ENCODE peak calls at places on chromosome 12, in four cellular contexts. B, Y, M and E are unnamed samples. For H3K4me1, the result is how much of the 10 kb centered on the place peaks cover.

GRCh38 chr12:85587158-85587557 is 249.1 kb downstream of the RASSF9 start:
- DNase-seq in B (no peak), Y (no peak), M (no peak), E (no peak)

GRCh38 chr12:132633901-132634300 is 15.3 kb downstream of the P2RX2 start:
- DNase-seq in B (no peak), Y (no peak), M (no peak), E (no peak)

GRCh38 chr12:47349102-47349769 is 269.5 kb upstream of the AMIGO2 start:
- DNase-seq in B (no peak), Y (no peak), M (peak), E (no peak)

GRCh38 chr12:13362260-13362841 is 165.8 kb downstream of the EMP1 start:
- DNase-seq in B (no peak), Y (peak), M (peak), E (no peak)

GRCh38 chr12:116559330-116560080 is at the start of gene MAP1LC3B2:
- DNase-seq in B (no peak), Y (peak), M (peak), E (peak)

GRCh38 chr12:7015555-7016370 is 2.5 kb downstream of the LPCAT3 start:
- DNase-seq in B (no peak), Y (no peak), M (no peak), E (no peak)

GRCh38 chr12:96190403-96191170 is 3.6 kb upstream of the ELK3 start:
- DNase-seq in B (no peak), Y (no peak), M (peak), E (no peak)

GRCh38 chr12:132490481-132491348 is 764 bp downstream of the FBRSL1 start:
- DNase-seq in B (no peak), Y (no peak), M (peak), E (no peak)

GRCh38 chr12:20212658-20213387 is 155.5 kb upstream of the PDE3A start:
- DNase-seq in B (peak), Y (peak), M (peak), E (peak)

GRCh38 chr12:55931780-55932545 is 1.0 kb downstream of the DGKA start:
- DNase-seq in B (no peak), Y (peak), M (peak), E (peak)

GRCh38 chr12:18496156-18496555 is 234.8 kb downstream of the PIK3C2G start:
- DNase-seq in B (no peak), Y (no peak), M (no peak), E (no peak)

GRCh38 chr12:2373307-2373706 is 320.5 kb downstream of the CACNA1C start:
- DNase-seq in B (no peak), Y (no peak), M (no peak), E (no peak)

GRCh38 chr12:563250-563781 is 99.9 kb downstream of the NINJ2 start:
- DNase-seq in B (no peak), Y (no peak), M (peak), E (no peak)

GRCh38 chr12:48197549-48197966 is 5.5 kb downstream of the OR10AD1 start:
- DNase-seq in B (no peak), Y (no peak), M (no peak), E (no peak)

GRCh38 chr12:57735952-57736742 is 2.4 kb downstream of the AGAP2 start:
- DNase-seq in B (no peak), Y (no peak), M (no peak), E (no peak)

GRCh38 chr12:100017056-100017455 is 32.3 kb upstream of the ANKS1B start:
- DNase-seq in B (no peak), Y (no peak), M (peak), E (no peak)

GRCh38 chr12:26318661-26319068 is 123.3 kb downstream of the SSPN start:
- DNase-seq in B (no peak), Y (peak), M (peak), E (peak)

GRCh38 chr12:6069452-6070093 is 54.9 kb downstream of the VWF start:
- DNase-seq in B (no peak), Y (peak), M (peak), E (no peak)

GRCh38 chr12:42834062-42834461 is 244.5 kb upstream of the PRICKLE1 start:
- DNase-seq in B (no peak), Y (no peak), M (no peak), E (no peak)

GRCh38 chr12:57008113-57008687 is 1.9 kb upstream of the ZBTB39 start:
- DNase-seq in B (no peak), Y (no peak), M (peak), E (no peak)

GRCh38 chr12:52171950-52172512 is 19.8 kb downstream of the KRT80 start:
- DNase-seq in B (no peak), Y (peak), M (no peak), E (peak)

DNA sequence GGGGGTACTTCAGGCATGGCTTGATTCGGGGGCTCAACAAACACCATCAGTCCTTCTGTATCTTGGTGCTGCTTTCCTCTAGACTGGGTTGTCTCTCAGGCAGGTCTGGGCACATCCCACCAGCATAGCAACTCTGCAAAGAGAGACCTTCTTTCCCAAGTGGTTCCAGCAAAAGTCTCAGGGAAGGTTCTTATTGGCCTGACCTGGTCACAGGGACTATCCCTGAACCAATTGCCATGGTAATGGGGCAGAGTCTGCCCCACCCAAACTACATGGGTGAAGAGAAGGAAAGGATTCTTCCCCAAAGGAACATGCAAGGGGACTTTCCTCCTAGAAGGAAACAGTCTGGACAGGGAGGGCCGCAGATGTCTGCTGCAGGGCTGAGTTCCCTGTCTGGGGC is 122.2 kb upstream of the NCOR2 start:
- DNase-seq in B (no peak), Y (no peak), M (no peak), E (no peak)
- H3K4me1 ChIP-seq in B (under half), Y (under half), M (under half), E (under half)

DNA sequence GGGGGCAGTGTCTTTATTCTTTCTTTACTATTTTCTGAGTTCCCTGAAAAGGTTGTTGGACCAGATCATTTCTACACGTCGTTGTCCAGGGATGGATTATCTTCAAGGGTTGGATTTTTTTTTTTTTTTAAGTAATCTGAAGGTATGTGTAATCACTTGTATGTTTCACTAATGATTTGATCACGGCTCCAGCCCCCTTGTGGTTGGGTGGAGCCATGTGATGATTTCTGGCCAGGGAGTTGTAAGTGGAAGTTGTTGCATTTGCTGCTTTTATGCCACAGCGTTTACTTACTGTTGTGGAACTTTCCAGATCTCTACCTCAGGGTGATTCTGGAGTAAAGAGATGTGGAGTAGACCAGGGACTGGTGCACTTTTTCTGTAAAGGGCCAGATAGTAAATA is 390.3 kb downstream of the AACS start:
- DNase-seq in B (no peak), Y (no peak), M (no peak), E (no peak)
- TF ChIP-seq CTCF in B (no peak), Y (no peak), M (no peak), E (no peak)

GRCh38 chr12:54667945-54668344 is 19.8 kb upstream of the DCD start:
- DNase-seq in B (no peak), Y (no peak), M (no peak), E (no peak)

GRCh38 chr12:54662028-54662427 is 13.9 kb upstream of the DCD start:
- DNase-seq in B (no peak), Y (no peak), M (no peak), E (no peak)

GRCh38 chr12:54663603-54664002 is 15.4 kb upstream of the DCD start:
- DNase-seq in B (no peak), Y (no peak), M (no peak), E (no peak)

GRCh38 chr12:54661048-54661447 is 12.9 kb upstream of the DCD start:
- DNase-seq in B (no peak), Y (no peak), M (no peak), E (no peak)

DNA sequence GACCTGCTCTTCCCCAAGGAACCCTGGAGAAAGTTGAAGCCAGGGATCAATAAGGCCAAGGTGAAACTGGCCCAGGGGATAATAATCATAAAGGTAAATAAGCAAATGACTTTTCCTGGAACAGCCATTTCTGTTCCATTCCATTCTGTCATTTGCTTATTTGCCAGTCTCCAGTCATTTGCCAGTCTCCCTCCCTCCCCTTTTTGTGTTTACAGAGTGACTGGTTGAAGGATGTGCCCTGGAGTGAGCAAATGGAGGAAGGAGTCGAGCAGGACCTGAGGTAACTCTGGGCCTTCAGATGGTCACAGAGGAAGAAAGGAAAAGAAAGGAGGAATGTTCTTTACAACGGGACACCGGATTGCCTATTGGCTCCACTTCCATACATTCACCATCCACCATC is 17.8 kb upstream of the DCD start:
- DNase-seq in B (no peak), Y (no peak), M (no peak), E (no peak)
- H3K27ac ChIP-seq in B (no peak), Y (no peak), M (no peak), E (no peak)

DNA sequence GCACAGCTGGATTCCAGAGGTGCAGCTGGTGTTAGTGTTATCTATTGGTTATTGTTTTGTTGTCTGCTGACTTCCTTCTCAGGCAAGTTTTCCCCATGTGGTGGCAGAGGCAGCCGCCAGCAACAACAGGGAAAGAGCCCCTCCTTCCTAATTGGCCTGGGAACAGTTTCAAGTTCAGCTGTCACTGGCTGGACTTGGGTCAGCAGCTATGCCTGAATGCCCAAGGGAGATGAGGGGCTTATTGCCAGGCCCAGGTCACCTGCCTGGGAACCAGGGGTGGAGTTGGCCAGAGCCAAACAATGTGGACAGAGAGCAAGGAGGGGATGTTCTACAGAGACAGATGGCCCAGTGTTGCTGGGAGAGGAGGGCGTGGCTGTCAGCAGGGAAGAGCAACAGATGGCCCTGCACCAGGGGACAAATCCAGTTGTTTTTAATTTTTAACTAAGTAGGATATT is 38.3 kb downstream of the TPCN1 start:
- DNase-seq in B (no peak), Y (peak), M (no peak), E (peak)
- H3K4me1 ChIP-seq in B (under half), Y (under half), M (under half), E (under half)

DNA sequence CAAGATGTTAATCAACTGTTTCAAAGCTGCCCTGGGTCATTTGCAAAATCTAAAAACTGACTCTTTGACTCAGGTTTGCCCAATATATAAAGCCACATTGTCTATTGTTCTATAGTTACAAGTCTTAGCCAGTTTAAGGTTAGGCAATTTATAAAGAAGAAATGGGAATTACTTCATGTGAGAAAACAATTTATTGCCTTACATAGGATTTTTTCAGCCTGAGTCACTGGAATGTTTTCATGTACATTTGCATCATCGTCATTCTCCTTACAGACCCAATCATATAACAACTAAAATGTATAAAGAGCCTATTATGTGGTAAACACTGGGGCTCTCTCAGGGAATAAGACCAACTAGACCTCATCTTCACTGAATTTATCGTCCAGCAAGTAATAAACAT is 100.3 kb upstream of the PLEKHG7 start:
- DNase-seq in B (no peak), Y (no peak), M (peak), E (no peak)
- TF ChIP-seq CTCF in B (no peak), Y (no peak), M (no peak), E (no peak)

DNA sequence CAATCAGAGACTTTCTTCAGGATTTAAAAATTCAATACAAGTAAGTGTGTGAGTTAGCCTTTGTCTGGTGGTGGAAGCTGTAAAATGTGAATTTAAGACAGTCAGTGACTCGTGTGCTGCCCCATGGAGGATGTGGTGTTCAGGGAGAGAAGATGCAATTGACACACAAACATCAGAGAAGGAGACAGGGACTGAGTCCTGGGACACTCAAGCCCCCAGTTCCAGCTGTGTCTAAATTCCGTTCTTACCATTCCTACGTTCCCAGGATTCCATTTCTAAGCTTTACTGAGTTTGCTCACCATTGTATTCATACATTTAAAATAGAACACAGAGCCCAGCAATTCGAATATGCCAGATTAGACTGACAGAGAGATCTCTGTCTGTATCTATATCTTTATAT is 67.6 kb downstream of the C12orf56 start:
- DNase-seq in B (no peak), Y (no peak), M (no peak), E (no peak)
- H3K27ac ChIP-seq in B (no peak), Y (no peak), M (no peak), E (no peak)

DNA sequence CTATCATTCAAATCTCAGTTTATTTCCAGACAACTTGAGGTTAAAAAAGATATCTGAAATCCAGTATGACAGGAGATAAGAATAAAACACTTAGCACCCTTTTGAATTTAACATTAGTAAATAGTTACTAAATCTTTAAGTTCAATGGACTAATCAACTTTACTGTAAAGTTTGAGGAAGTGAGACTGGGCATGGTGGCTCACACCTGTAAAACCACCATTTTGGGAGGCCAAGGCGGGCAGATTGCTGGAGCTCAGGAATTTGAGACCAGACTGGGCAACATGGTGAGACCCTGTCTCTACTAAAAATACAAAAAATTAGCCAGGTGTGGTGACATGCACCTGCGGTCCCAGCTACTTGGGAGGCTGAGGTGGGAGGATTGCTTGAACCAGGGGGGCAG is 40.3 kb upstream of the CERS5 start:
- DNase-seq in B (no peak), Y (no peak), M (no peak), E (no peak)
- H3K4me1 ChIP-seq in B (under half), Y (under half), M (under half), E (under half)

DNA sequence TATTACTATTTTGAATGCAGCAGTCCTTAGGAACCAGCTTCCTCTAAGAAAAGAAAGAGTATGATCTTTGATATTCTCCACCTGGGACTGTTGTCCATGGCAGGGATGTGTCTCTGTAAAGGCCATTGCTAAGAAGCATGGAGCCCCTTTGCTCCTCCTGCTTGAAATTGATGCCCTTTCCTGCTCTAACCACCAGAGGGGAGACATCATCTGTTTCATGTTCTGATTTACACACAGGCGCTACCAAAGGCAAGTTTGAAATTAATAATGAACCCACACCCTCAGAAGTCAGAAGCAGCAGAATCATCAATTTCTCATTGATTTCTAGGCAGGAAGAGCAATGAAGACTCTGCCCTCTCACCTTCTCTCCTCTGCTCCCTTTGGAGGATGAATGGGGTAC is 253.8 kb downstream of the RMST start:
- DNase-seq in B (no peak), Y (no peak), M (no peak), E (no peak)
- TF ChIP-seq CTCF in B (peak), Y (peak), M (no peak), E (no peak)

GRCh38 chr12:62995097-62995496 is 60.1 kb upstream of the PPM1H start:
- DNase-seq in B (no peak), Y (no peak), M (no peak), E (no peak)
- H3K27ac ChIP-seq in B (no peak), Y (no peak), M (no peak), E (no peak)